ENCODE peak calls at places on chromosomes 5 and 9, in six cellular contexts. N is HS-5; H is breast epithelium; U is GM12891; Y is activated CD4-positive, alpha-beta T cell treated with anti-CD3 and anti-CD28 coated beads, Interleukin-2, amount 50 U/mL, for 1 hour; C is stimulated activated CD8-positive, alpha-beta memory T cell treated with anti-CD3 and anti-CD28 coated beads, Interleukin-12 subunit alpha, Interleukin-12 subunit beta, amount 100 ng/mL, for 4 hours. A is an unnamed sample.

GRCh38 chr9:114273461-114273881 is 49.4 kb upstream of the ORM1 start:
- DNase-seq in N (no peak), H (no peak), U (no peak), Y (no peak), C (no peak), A (no peak)

GRCh38 chr5:77876862-77877502 is 100.8 kb upstream of the TBCA start:
- DNase-seq in N (no peak), H (no peak), U (no peak), Y (no peak), C (no peak), A (no peak)

GRCh38 chr9:16316406-16316805 is 554.1 kb downstream of the BNC2 start:
- DNase-seq in N (no peak), H (no peak), U (no peak), Y (no peak), C (no peak), A (no peak)

GRCh38 chr9:17462869-17463464 is 115.9 kb upstream of the SH3GL2 start:
- DNase-seq in N (peak), H (no peak), U (no peak), Y (no peak), C (no peak), A (peak)

GRCh38 chr9:35748239-35748857 is 680 bp downstream of the GBA2 start:
- DNase-seq in N (no peak), H (no peak), U (no peak), Y (no peak), C (no peak), A (no peak)

GRCh38 chr5:173926359-173926758 is 38.2 kb downstream of the CPEB4 start:
- DNase-seq in N (no peak), H (no peak), U (no peak), Y (no peak), C (no peak), A (peak)

GRCh38 chr9:131382850-131383729 is 10.8 kb upstream of the PRRC2B start:
- DNase-seq in N (no peak), H (peak), U (no peak), Y (no peak), C (no peak), A (no peak)

GRCh38 chr5:142684508-142685031 is 1.3 kb downstream of the FGF1 start:
- DNase-seq in N (no peak), H (no peak), U (no peak), Y (no peak), C (no peak), A (peak)

GRCh38 chr5:170159101-170159698 is 53.5 kb downstream of the FOXI1 start:
- DNase-seq in N (peak), H (no peak), U (no peak), Y (no peak), C (no peak), A (no peak)

GRCh38 chr9:4424891-4425290 is 65.4 kb upstream of the SLC1A1 start:
- DNase-seq in N (no peak), H (no peak), U (no peak), Y (no peak), C (no peak), A (no peak)

GRCh38 chr5:135704616-135705015 is 125.8 kb upstream of the CXCL14 start:
- DNase-seq in N (no peak), H (no peak), U (no peak), Y (no peak), C (no peak), A (no peak)

GRCh38 chr9:134734270-134734669 is 92.7 kb downstream of the COL5A1 start:
- DNase-seq in N (no peak), H (no peak), U (no peak), Y (no peak), C (no peak), A (no peak)